ENCODE peak calls at places on chromosomes 11 and 22, in five cellular contexts. B, S, R, F and E are unnamed samples. For H3K9me3, the result is how much of the 10 kb centered on the place peaks cover.

GRCh38 chr11:5153574-5154431 is 754 bp downstream of the OR52A1 start:
- DNase-seq in F (no peak), S (no peak), R (no peak), B (no peak), E (no peak)

GRCh38 chr11:518463-519202 is 11.6 kb upstream of the RNH1 start:
- DNase-seq in B (peak), R (peak), S (peak), F (peak), E (peak)

GRCh38 chr11:77084581-77085191 is 17.9 kb downstream of the CAPN5 start:
- DNase-seq in S (no peak), B (no peak), F (no peak), R (no peak), E (peak)

GRCh38 chr11:45082744-45083543 is 63.5 kb upstream of the PRDM11 start:
- DNase-seq in S (no peak), R (no peak), B (no peak), F (no peak), E (no peak)

GRCh38 chr11:44936951-44937543 is 13.6 kb downstream of the TP53I11 start:
- DNase-seq in B (no peak), S (no peak), R (no peak), F (no peak), E (peak)

GRCh38 chr11:102911758-102912481 is 37.1 kb upstream of the MMP12 start:
- DNase-seq in S (no peak), R (no peak), F (no peak), B (no peak), E (peak)

GRCh38 chr11:7115775-7116174 is 27.0 kb downstream of the RBMXL2 start:
- DNase-seq in S (no peak), B (no peak), R (no peak), F (no peak), E (no peak)

GRCh38 chr11:93585758-93586157 is 42.6 kb upstream of the SMCO4 start:
- DNase-seq in F (no peak), S (peak), R (no peak), B (peak), E (no peak)

GRCh38 chr11:73218106-73218829 is at the start of gene P2RY2:
- DNase-seq in R (peak), B (peak), F (peak), S (peak), E (peak)

DNA sequence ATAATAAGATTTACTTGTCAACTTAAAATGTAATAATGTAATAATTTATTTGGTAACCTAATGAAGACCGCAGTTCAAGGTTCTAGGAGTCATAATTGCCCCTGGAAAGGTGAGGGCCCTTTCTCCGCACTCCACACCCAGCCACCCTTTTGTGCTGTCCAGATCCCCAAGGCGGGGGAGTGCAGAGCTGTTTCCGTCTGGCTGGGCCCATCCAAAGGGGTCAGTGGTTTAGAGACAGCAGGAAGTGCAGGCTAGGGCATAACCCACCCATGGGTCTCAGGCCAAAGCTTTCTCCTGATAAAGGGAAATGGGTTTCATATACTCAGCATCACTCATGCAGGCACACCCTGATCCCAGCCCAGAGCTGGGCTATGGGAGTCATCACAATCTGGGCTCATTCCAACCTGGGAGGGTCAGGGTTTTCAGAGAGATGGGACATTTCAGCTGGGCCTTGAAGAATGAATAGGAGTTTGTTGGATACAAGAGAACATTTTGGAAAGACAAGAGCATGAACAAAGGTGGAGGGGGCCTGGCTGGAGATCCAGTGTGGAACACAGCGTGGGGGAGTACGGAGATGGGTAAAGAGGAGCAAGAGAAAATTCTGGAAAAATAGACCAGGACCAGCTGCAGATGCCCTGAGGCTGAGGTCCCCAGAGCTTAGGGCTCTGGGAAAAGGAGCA is 432.2 kb downstream of the TBC1D22A start:
- DNase-seq in F (no peak), S (no peak), R (no peak), B (no peak), E (no peak)
- TF ChIP-seq CTCF in F (no peak), S (no peak), R (no peak), B (no peak), E (no peak)

DNA sequence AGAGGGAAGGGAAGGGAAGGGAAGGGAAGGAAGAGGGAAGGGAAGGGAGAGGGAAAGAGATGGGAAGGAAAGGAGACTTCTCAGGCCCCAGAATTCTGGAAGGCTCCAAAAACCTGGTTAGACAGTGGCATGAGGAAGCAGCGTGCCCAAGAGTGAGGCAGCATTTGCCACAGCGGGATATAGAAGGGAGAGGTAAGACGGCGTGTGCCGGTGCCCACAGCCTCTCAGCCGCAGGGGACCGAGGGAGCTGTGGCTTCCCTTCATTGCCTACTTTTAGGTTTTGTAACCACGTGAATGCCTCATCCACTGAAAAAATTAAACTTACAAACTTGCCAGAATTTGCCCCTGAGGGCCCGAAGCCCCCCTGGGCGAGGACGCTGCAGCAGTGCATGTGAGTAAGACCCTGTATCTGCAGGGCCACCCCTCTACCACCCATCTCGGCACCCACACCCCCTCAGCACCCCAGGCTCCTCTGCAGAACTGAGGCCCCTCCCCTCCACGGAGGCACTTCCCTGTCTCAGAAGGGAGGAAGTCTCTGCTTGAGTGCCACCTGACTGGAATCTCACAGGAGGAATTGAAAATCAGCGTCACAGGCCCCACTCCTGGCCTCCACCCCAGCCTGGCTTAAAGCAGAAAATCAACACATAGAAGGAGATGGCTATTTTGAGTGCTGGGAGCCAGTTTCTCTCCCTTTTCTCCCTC is 58.1 kb downstream of the LINC01488 start:
- DNase-seq in F (peak), S (no peak), R (peak), B (no peak), E (no peak)
- H3K9me3 ChIP-seq in F (under half), S (under half), R (under half), B (under half), E (under half)

DNA sequence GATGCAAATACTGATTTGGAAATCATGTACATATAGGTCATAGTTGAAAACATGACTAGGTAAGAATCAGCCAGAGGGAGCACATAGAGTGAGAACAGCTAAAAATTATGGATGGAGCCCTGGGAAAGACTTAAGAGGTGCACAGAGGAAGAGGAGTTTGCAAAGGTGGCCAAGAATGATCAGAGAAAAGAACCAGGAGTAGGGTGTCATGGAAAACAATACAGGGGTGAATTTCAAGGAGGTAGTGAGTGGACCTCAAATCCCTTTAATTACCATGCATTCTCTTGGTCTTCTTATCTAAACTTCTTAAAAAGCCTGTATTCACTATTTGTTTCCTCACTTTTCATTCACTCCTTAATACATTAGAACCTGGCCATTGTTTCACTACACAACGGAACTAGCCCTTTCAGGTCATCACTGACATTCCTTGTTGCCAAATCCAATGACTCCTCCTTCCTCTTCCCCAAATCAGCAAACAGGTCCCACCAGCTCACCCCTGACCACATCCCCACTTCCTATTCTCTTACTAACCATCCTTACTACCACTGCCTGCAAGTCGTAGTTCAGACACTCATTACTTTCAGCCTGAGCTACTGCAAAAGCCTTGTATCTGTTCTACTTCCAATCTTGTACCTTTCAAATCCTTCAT is 22.6 kb downstream of the BUD13 start:
- DNase-seq in F (no peak), B (no peak), R (no peak), S (no peak), E (no peak)
- TF ChIP-seq CTCF in F (no peak), B (no peak), R (no peak), S (no peak), E (no peak)

GRCh38 chr22:11626422-11626773 is 3901.6 kb upstream of the OR11H1 start:
- DNase-seq in R (no peak), S (no peak), B (no peak), F (no peak), E (no peak)

GRCh38 chr22:11628651-11629511 is 3899.1 kb upstream of the OR11H1 start:
- DNase-seq in R (no peak), S (no peak), B (no peak), F (no peak), E (no peak)

GRCh38 chr22:11629661-11630385 is 3898.2 kb upstream of the OR11H1 start:
- DNase-seq in B (no peak), F (no peak), S (no peak), R (no peak), E (no peak)

GRCh38 chr22:11627798-11628650 is 3900.0 kb upstream of the OR11H1 start:
- DNase-seq in F (no peak), B (no peak), R (no peak), S (no peak), E (no peak)

DNA sequence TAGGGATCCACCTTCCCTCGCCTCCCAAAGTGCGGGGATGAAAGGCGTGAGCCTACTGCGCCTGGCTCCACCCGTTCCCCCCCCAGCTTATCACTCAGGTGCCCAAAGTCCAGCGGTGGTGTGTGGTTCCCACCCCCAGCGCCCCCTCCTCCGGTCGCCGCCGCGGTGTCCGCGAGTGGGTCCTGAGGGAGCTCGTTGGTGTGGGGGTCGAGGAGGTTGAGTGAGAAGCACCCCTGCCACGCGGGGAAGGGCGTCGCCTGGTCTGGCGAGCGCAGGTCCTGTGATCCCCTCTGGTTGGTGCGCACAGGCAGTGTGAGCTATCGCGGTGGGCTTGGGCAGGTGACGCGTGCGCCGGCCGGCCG is 3900.6 kb upstream of the OR11H1 start:
- DNase-seq in S (no peak), B (no peak), F (no peak), R (no peak), E (no peak)
- H3K9me3 ChIP-seq in S (under half), B (under half), F (half or more), R (half or more), E (under half)

GRCh38 chr11:113690619-113691569 is 15.2 kb downstream of the TMPRSS5 start:
- DNase-seq in S (peak), F (peak), R (no peak), B (peak), E (peak)
- TF ChIP-seq CTCF in S (no peak), F (no peak), R (peak), B (peak), E (peak)

DNA sequence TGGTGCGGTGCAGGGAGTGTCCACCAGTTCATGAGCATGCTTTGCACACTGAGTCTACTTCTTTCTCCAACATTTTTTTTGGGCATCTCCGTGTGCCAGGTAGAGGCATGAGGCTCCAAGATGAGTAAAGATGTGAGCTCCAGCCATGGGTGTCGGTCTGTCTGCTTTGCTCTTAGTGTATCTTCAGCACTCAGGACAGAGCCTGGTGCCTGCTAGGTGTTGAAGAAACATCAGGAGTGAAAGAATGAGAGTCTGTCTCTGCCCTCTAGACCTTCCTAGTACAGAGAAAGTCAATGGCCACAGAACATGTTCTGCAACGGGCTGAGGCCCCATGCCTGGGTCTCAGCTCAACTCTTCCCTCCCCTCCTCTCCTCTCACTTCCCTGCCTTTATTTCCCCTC is 486.5 kb downstream of the TBC1D22A start:
- DNase-seq in B (no peak), S (no peak), F (no peak), R (no peak), E (no peak)
- H3K9me3 ChIP-seq in B (under half), S (under half), F (under half), R (under half), E (under half)

GRCh38 chr11:14789879-14790484 is 102.0 kb downstream of the CYP2R1 start:
- DNase-seq in S (no peak), B (no peak), F (no peak), R (no peak), E (no peak)
- TF ChIP-seq CTCF in S (no peak), B (peak), F (no peak), R (peak), E (peak)

GRCh38 chr22:49887074-49887471 is 31.2 kb downstream of the ALG12 start:
- DNase-seq in B (no peak), R (no peak), F (no peak), S (no peak), E (no peak)

GRCh38 chr22:49885881-49886280 is 32.2 kb downstream of the ZBED4 start:
- DNase-seq in S (no peak), F (no peak), B (no peak), R (no peak), E (no peak)

GRCh38 chr22:49889071-49889470 is 29.2 kb downstream of the ALG12 start:
- DNase-seq in S (peak), B (peak), F (no peak), R (no peak), E (no peak)

GRCh38 chr22:49886346-49887073 is 31.7 kb downstream of the ALG12 start:
- DNase-seq in B (no peak), F (no peak), S (no peak), R (no peak), E (no peak)

GRCh38 chr22:49887716-49888115 is 30.5 kb downstream of the ALG12 start:
- DNase-seq in B (no peak), R (no peak), F (no peak), S (no peak), E (no peak)
- H3K9me3 ChIP-seq in B (under half), R (under half), F (under half), S (under half), E (under half)

DNA sequence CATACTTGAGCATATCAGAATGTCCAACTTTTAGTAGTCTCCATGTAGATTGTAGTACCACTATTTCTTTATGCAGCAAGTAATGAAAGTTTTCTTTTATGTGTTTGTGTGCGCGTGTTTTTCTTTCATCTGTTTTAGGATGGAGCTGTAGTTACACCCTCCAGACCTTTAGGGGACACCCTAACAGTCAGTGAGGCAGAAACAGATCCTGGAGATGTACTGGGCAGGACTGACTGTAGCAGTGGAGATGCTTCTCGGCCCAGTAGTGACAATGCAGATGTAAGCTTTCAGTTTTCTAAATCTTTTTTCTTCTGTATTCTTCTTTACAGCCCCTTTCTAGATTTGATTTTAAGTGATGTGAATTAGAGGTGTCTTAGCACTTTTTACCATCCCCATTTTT is 79.9 kb upstream of the GRIK4 start:
- DNase-seq in S (peak), R (no peak), B (peak), F (no peak), E (no peak)
- TF ChIP-seq CTCF in S (peak), R (peak), B (peak), F (no peak), E (peak)